ENCODE peak calls at places on chromosomes 16 and 17, in four cellular contexts. X is WTC11, T is SK-N-SH, V is HepG2. D is an unnamed sample.

GRCh38 chr17:72193395-72194106 is 72.7 kb downstream of the SOX9 start:
- DNase-seq in X (no peak), V (no peak), T (no peak), D (no peak)

GRCh38 chr17:8753136-8753975 is 5.0 kb downstream of the SPDYE4 start:
- DNase-seq in T (no peak), X (no peak), V (no peak), D (no peak)

GRCh38 chr16:67651847-67652246 is 6.9 kb downstream of the CARMIL2 start:
- DNase-seq in X (no peak), V (no peak), T (peak; percentile 39), D (no peak)

GRCh38 chr17:28372203-28372944 is 880 bp downstream of the SARM1 start:
- DNase-seq in T (peak; percentile 67), X (peak; percentile 33), V (no peak), D (no peak)

GRCh38 chr17:10737168-10737622 is 7.4 kb upstream of the TMEM220 start:
- DNase-seq in T (peak; percentile 82), X (peak; percentile 60), V (peak; percentile 81), D (peak; percentile 37)

GRCh38 chr17:64399071-64399766 is 8.6 kb upstream of the PECAM1 start:
- DNase-seq in T (no peak), X (no peak), V (no peak), D (no peak)

GRCh38 chr16:89623511-89624232 is 10.2 kb downstream of the DPEP1 start:
- DNase-seq in T (no peak), V (peak; percentile 40), X (no peak), D (no peak)

GRCh38 chr16:74862743-74863244 is 88.2 kb upstream of the FA2H start:
- DNase-seq in X (no peak), T (peak; percentile 71), V (peak; percentile 66), D (peak; percentile 69)

GRCh38 chr16:71421911-71422310 is 19.9 kb downstream of the TLE7 start:
- DNase-seq in T (peak; percentile 36), V (peak; percentile 58), X (peak; percentile 75), D (peak; percentile 62)

GRCh38 chr17:1413281-1413791 is 13.3 kb upstream of the YWHAE start:
- DNase-seq in X (no peak), T (peak; percentile 54), V (peak; percentile 77), D (no peak)

GRCh38 chr17:3213587-3213986 is 6.1 kb downstream of the OR1A1 start:
- DNase-seq in X (no peak), V (no peak), T (no peak), D (no peak)

GRCh38 chr17:50425682-50426471 is at the start of gene ACSF2:
- DNase-seq in T (peak; percentile 94), X (peak; percentile 64), V (peak; percentile 54), D (peak; percentile 86)

DNA sequence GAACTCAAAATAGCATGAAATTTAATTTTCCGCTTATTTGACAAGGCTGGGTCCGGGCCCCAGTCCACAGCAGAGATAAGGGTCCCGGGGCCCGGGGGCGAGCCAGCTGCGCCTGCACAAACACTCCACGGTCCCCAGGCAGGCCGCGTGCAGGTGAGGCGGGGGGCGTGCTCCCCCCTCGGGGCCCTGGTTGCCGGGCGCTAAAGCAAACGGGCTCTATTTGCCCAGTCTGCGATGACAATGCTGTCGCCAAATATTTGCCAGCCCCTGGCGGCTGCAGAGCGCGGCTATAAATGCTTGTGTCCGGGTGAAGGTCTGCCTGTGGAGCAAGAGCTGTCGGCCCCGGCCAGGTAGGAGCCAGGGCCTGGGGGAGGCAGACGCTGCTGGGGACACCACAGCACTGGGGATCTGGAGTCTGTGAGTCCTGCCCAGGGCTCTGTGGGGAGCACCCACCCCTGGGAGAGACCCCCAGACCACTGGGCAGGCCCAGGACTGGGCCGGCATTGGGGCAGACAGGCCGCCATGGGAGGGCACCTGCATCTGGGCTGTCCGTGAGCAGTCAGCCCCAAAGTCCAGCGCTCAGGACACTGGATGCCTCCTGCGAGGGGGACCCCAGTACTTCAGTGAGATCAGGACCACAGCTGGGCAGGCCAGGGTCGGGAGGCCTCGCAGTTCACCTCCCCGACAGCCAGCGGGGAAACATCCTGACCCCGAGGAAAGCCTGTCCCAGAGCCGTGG is at the start of gene PERCC1:
- DNase-seq in V (peak; percentile 87), T (peak; percentile 81), X (no peak), D (no peak)
- TF ChIP-seq FOXJ3 in V (peak; percentile 38), T (no peak), X (no peak), D (no peak)

GRCh38 chr16:50235581-50235980 is 30.8 kb upstream of the ADCY7 start:
- DNase-seq in V (no peak), T (no peak), X (no peak), D (no peak)

GRCh38 chr16:50244140-50244503 is 22.2 kb upstream of the ADCY7 start:
- DNase-seq in X (no peak), V (no peak), T (no peak), D (no peak)

GRCh38 chr16:50238314-50238713 is 28.0 kb upstream of the ADCY7 start:
- DNase-seq in X (no peak), V (peak; percentile 15), T (no peak), D (no peak)

GRCh38 chr16:50234771-50235556 is 31.4 kb upstream of the ADCY7 start:
- DNase-seq in X (no peak), V (no peak), T (no peak), D (no peak)

GRCh38 chr16:50238868-50239301 is 27.5 kb upstream of the ADCY7 start:
- DNase-seq in X (no peak), V (no peak), T (no peak), D (no peak)
- TF ChIP-seq FOXJ3 in X (no peak), V (no peak), T (no peak), D (no peak)

DNA sequence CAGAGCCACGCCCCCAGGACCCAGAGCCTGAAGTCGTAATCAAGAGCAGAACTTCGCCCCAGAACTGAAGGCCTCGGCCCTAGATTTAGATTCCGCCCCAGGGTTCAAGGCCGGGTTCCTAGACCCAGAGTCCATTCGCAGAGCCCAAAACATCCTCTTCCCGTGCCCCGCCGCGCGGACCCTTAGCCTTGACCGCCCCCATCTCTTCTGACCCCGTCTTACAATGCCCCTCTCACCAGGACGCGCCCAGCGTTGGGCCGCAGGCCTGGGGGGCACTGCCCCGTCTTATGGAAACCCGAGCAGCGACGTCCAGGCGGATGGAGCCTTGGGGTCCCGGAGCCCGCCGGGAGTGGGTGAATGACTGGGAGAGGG is 5.0 kb downstream of the CD19 start:
- DNase-seq in T (no peak), X (no peak), V (no peak), D (no peak)
- TF ChIP-seq FOXJ3 in T (no peak), X (no peak), V (no peak), D (no peak)

DNA sequence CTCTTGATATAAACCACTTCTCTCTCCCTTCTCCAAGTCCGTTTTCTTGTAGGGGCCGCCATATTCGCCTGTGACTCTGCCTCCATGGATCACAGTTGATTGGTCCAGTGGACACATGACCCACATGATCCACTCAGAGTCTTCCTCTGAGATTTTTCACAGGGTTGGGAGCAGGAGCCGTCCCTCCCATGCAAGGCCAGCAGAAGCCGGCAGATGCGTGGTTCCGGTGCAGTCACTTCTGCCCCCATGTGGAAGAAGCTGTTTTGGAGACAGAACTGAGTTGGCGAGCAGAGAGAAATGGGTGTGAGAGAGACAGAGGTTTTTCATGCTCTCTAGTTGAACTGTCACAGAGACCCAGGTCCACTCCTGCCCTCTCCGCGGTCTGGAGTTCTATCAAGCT is 83.3 kb downstream of the C16orf95 start:
- DNase-seq in T (no peak), X (peak; percentile 34), V (peak; percentile 23), D (peak; percentile 25)
- TF ChIP-seq FOXJ3 in T (no peak), X (no peak), V (no peak), D (no peak)

D was measured in K562.